ENCODE peak calls at places on chromosomes 2 and 18, in six cellular contexts. T is occipital lobe, E is WTC11, M is endodermal cell, L is RWPE1, K is cardiac muscle cell. P is an unnamed sample.

GRCh38 chr2:172698041-172698863 is 37.4 kb upstream of the RAPGEF4 start:
- DNase-seq in K (no peak), L (peak; percentile 87), M (no peak), T (no peak), E (no peak), P (no peak)

GRCh38 chr18:72086421-72086820 is 457.7 kb downstream of the CBLN2 start:
- DNase-seq in L (peak; percentile 0), E (no peak), T (no peak), M (no peak), K (peak; percentile 52), P (peak; percentile 62)

GRCh38 chr2:198135481-198135934 is 331.1 kb downstream of the PLCL1 start:
- DNase-seq in E (no peak), K (no peak), L (no peak), M (no peak), T (no peak), P (no peak)

GRCh38 chr2:5392658-5393057 is 299.5 kb upstream of the SOX11 start:
- DNase-seq in L (peak; percentile 2), E (no peak), K (no peak), T (no peak), M (no peak), P (no peak)

GRCh38 chr18:12236934-12237832 is 17.0 kb upstream of the CIDEA start:
- DNase-seq in E (peak; percentile 89), T (peak; percentile 22), M (peak; percentile 96), K (peak; percentile 79), L (peak; percentile 71), P (peak; percentile 52)

GRCh38 chr18:49570836-49571235 is 9.0 kb downstream of the LIPG start:
- DNase-seq in L (no peak), K (no peak), T (no peak), E (no peak), M (no peak), P (no peak)

GRCh38 chr2:53452400-53452799 is 315.2 kb upstream of the CHAC2 start:
- DNase-seq in E (no peak), M (no peak), K (no peak), T (no peak), L (no peak), P (no peak)

GRCh38 chr2:112836695-112837117 is at the start of gene IL1B:
- DNase-seq in T (no peak), M (no peak), L (peak; percentile 90), E (no peak), K (no peak), P (no peak)

GRCh38 chr2:128661955-128662564 is 343.4 kb upstream of the HS6ST1 start:
- DNase-seq in K (no peak), T (no peak), M (no peak), L (no peak), E (no peak), P (no peak)

GRCh38 chr2:205800804-205801203 is 118.5 kb downstream of the NRP2 start:
- DNase-seq in M (no peak), E (no peak), T (no peak), K (no peak), L (no peak), P (peak; percentile 28)

GRCh38 chr18:48968412-48969215 is 17.8 kb upstream of the SMAD7 start:
- DNase-seq in E (no peak), K (no peak), M (peak; percentile 66), L (no peak), T (no peak), P (no peak)

GRCh38 chr2:207807516-207807915 is 37.8 kb upstream of the FZD5 start:
- DNase-seq in E (no peak), K (no peak), L (no peak), M (no peak), T (no peak), P (no peak)

P was measured in NCI-H510A treated with DMSO at 0.1 percent for 48 hours.